ENCODE peak calls at places on chromosomes 3 and 15, in four cellular contexts. Y is GM03348, U is HEK293T, H is brain microvascular endothelial cell. R is an unnamed sample.
A peak's percentile ranks its signal among the peaks of the same experiment; 100 is the strongest.

GRCh38 chr3:187101184-187102072 is 37.9 kb downstream of the RPL39L start:
- DNase-seq in Y (peak; percentile 70), U (peak; percentile 10), H (peak; percentile 81), R (no peak)

GRCh38 chr3:52167240-52167639 is 13.0 kb upstream of the POC1A start:
- DNase-seq in Y (no peak), U (no peak), H (no peak), R (no peak)

GRCh38 chr3:58206406-58207011 is 4.3 kb downstream of the DNASE1L3 start:
- DNase-seq in Y (peak; percentile 67), U (no peak), H (peak; percentile 49), R (no peak)

GRCh38 chr3:179181021-179181472 is 32.9 kb downstream of the PIK3CA start:
- DNase-seq in Y (peak; percentile 49), U (no peak), H (no peak), R (no peak)

GRCh38 chr3:105967117-105967516 is 98.3 kb upstream of the CBLB start:
- DNase-seq in Y (peak; percentile 11), U (no peak), H (peak; percentile 57), R (no peak)

GRCh38 chr3:188284455-188285212 is 130.7 kb downstream of the LPP start:
- DNase-seq in Y (no peak), U (no peak), H (no peak), R (no peak)

GRCh38 chr3:154324919-154325318 is 632 bp upstream of the DHX36 start:
- DNase-seq in Y (no peak), U (no peak), H (no peak), R (peak; percentile 74)

GRCh38 chr15:80452166-80452565 is 48.0 kb downstream of the ARNT2 start:
- DNase-seq in Y (no peak), U (no peak), H (no peak), R (no peak)

GRCh38 chr3:180870008-180870733 is 42.3 kb upstream of the FXR1 start:
- DNase-seq in Y (peak; percentile 51), U (no peak), H (no peak), R (no peak)

GRCh38 chr3:126914226-126914625 is 68.7 kb upstream of the PLXNA1 start:
- DNase-seq in Y (no peak), U (no peak), H (no peak), R (no peak)

GRCh38 chr15:35000511-35000910 is 12.4 kb upstream of the ZNF770 start:
- DNase-seq in Y (peak; percentile 76), U (no peak), H (peak; percentile 34), R (no peak)

GRCh38 chr3:58049143-58049785 is 41.0 kb downstream of the FLNB start:
- DNase-seq in Y (peak; percentile 64), U (peak; percentile 68), H (peak; percentile 93), R (no peak)

GRCh38 chr15:57323299-57323805 is 53.0 kb upstream of the CGNL1 start:
- DNase-seq in Y (no peak), U (no peak), H (no peak), R (no peak)

GRCh38 chr15:86178845-86179244 is 99.2 kb downstream of the AGBL1 start:
- DNase-seq in Y (no peak), U (no peak), H (no peak), R (no peak)

GRCh38 chr3:120177907-120178306 is 83.7 kb upstream of the GSK3B start:
- DNase-seq in Y (peak; percentile 30), U (no peak), H (no peak), R (no peak)

GRCh38 chr3:107077391-107077790 is 299.8 kb upstream of the CCDC54 start:
- DNase-seq in Y (no peak), U (no peak), H (no peak), R (no peak)

GRCh38 chr3:108388136-108389132 is 92.1 kb downstream of the HHLA2 start:
- DNase-seq in Y (no peak), U (no peak), H (no peak), R (no peak)

GRCh38 chr3:23106641-23107040 is 96.5 kb upstream of the UBE2E2 start:
- DNase-seq in Y (no peak), U (no peak), H (no peak), R (no peak)

GRCh38 chr3:131477813-131478212 is 25.0 kb downstream of the MRPL3 start:
- DNase-seq in Y (no peak), U (no peak), H (no peak), R (no peak)

GRCh38 chr15:40743466-40743865 is 11.6 kb downstream of the RMDN3 start:
- DNase-seq in Y (no peak), U (no peak), H (no peak), R (no peak)

GRCh38 chr3:39804951-39805350 is 4.5 kb upstream of the MYRIP start:
- DNase-seq in Y (no peak), U (no peak), H (no peak), R (no peak)

GRCh38 chr3:182384182-182384581 is 409.1 kb upstream of the ATP11B start:
- DNase-seq in Y (no peak), U (no peak), H (no peak), R (no peak)

GRCh38 chr3:102745881-102746280 is 311.1 kb downstream of the ZPLD1 start:
- DNase-seq in Y (no peak), U (no peak), H (no peak), R (no peak)

GRCh38 chr15:51926808-51927207 is 44.8 kb downstream of the LEO1 start:
- DNase-seq in Y (no peak), U (no peak), H (no peak), R (no peak)

GRCh38 chr15:49979705-49980382 is 139.2 kb downstream of the ATP8B4 start:
- DNase-seq in Y (no peak), U (no peak), H (no peak), R (no peak)

GRCh38 chr3:57018246-57018645 is 42.2 kb upstream of the SPATA12 start:
- DNase-seq in Y (no peak), U (no peak), H (no peak), R (no peak)

GRCh38 chr15:98654790-98655360 is 6.5 kb downstream of the IGF1R start:
- DNase-seq in Y (no peak), U (no peak), H (no peak), R (no peak)

GRCh38 chr15:31250033-31250432 is 76.6 kb upstream of the KLF13 start:
- DNase-seq in Y (no peak), U (no peak), H (no peak), R (no peak)

GRCh38 chr3:156630081-156630772 is 44.2 kb upstream of the TIPARP start:
- DNase-seq in Y (no peak), U (peak; percentile 43), H (no peak), R (no peak)

GRCh38 chr3:16300881-16301359 is 35.9 kb downstream of the OXNAD1 start:
- DNase-seq in Y (no peak), U (no peak), H (no peak), R (no peak)

GRCh38 chr15:60420322-60420721 is 22.5 kb upstream of the ANXA2 start:
- DNase-seq in Y (no peak), U (no peak), H (no peak), R (no peak)

GRCh38 chr3:190024912-190025311 is 95.8 kb downstream of the P3H2 start:
- DNase-seq in Y (peak; percentile 34), U (no peak), H (peak; percentile 73), R (no peak)

GRCh38 chr3:153163349-153164008 is 1.5 kb downstream of the RAP2B start:
- DNase-seq in Y (peak; percentile 44), U (peak; percentile 16), H (no peak), R (no peak)

GRCh38 chr3:45795882-45796765 is at the start of gene SLC6A20:
- DNase-seq in Y (no peak), U (no peak), H (no peak), R (no peak)

GRCh38 chr3:128786434-128787020 is 60.5 kb downstream of the RAB7A start:
- DNase-seq in Y (peak; percentile 60), U (no peak), H (peak; percentile 14), R (no peak)

GRCh38 chr3:127697531-127698240 is 24.9 kb downstream of the ABTB1 start:
- DNase-seq in Y (peak; percentile 87), U (peak; percentile 79), H (peak; percentile 85), R (no peak)

GRCh38 chr3:171778493-171778892 is 31.8 kb downstream of the PLD1 start:
- DNase-seq in Y (no peak), U (no peak), H (no peak), R (no peak)

GRCh38 chr15:78131295-78132021 is at the start of gene CIB2:
- DNase-seq in Y (peak; percentile 96), U (peak; percentile 95), H (peak; percentile 13), R (peak; percentile 33)

R was measured in NCI-H1048.